ENCODE peak calls at places on chromosomes 11 and 22, in nine cellular contexts. One of them, this sample, is unnamed.

GRCh38 chr11:196786-197731 is 4.2 kb downstream of the SCGB1C1 start:
- DNase-seq in esophagus squamous epithelium: no peak
- DNase-seq in heart left ventricle: peak
- DNase-seq in IMR-90: no peak
- DNase-seq in body of pancreas: no peak
- DNase-seq in tibial nerve: no peak
- DNase-seq in uterus: no peak
- DNase-seq in endothelial cell of umbilical vein: no peak
- DNase-seq in suprapubic skin: peak
- DNase-seq in this sample: no peak

GRCh38 chr22:47333625-47334024 is 571.2 kb downstream of the TBC1D22A start:
- DNase-seq in esophagus squamous epithelium: no peak
- DNase-seq in heart left ventricle: no peak
- DNase-seq in IMR-90: peak
- DNase-seq in body of pancreas: peak
- DNase-seq in tibial nerve: no peak
- DNase-seq in uterus: no peak
- DNase-seq in endothelial cell of umbilical vein: peak
- DNase-seq in suprapubic skin: no peak
- DNase-seq in this sample: no peak

GRCh38 chr11:106177311-106177710 is 99.8 kb downstream of the AASDHPPT start:
- DNase-seq in esophagus squamous epithelium: no peak
- DNase-seq in heart left ventricle: no peak
- DNase-seq in IMR-90: no peak
- DNase-seq in body of pancreas: peak
- DNase-seq in tibial nerve: no peak
- DNase-seq in uterus: no peak
- DNase-seq in endothelial cell of umbilical vein: no peak
- DNase-seq in suprapubic skin: no peak
- DNase-seq in this sample: no peak

GRCh38 chr11:10573556-10573955 is 5.1 kb upstream of the LYVE1 start:
- DNase-seq in esophagus squamous epithelium: no peak
- DNase-seq in heart left ventricle: no peak
- DNase-seq in IMR-90: no peak
- DNase-seq in body of pancreas: no peak
- DNase-seq in tibial nerve: no peak
- DNase-seq in uterus: no peak
- DNase-seq in endothelial cell of umbilical vein: peak
- DNase-seq in suprapubic skin: no peak
- DNase-seq in this sample: no peak

GRCh38 chr11:36702330-36703054 is 104.5 kb upstream of the RAG2 start:
- DNase-seq in esophagus squamous epithelium: no peak
- DNase-seq in heart left ventricle: peak
- DNase-seq in IMR-90: peak
- DNase-seq in body of pancreas: peak
- DNase-seq in tibial nerve: no peak
- DNase-seq in uterus: no peak
- DNase-seq in endothelial cell of umbilical vein: peak
- DNase-seq in suprapubic skin: no peak
- DNase-seq in this sample: peak

GRCh38 chr22:20464096-20464614 is 26.5 kb upstream of the SCARF2 start:
- DNase-seq in esophagus squamous epithelium: no peak
- DNase-seq in heart left ventricle: no peak
- DNase-seq in IMR-90: no peak
- DNase-seq in body of pancreas: no peak
- DNase-seq in tibial nerve: no peak
- DNase-seq in uterus: no peak
- DNase-seq in endothelial cell of umbilical vein: no peak
- DNase-seq in suprapubic skin: no peak
- DNase-seq in this sample: no peak

GRCh38 chr11:110168404-110168803 is 75.2 kb downstream of the ZC3H12C start:
- DNase-seq in esophagus squamous epithelium: no peak
- DNase-seq in heart left ventricle: no peak
- DNase-seq in IMR-90: no peak
- DNase-seq in body of pancreas: no peak
- DNase-seq in tibial nerve: no peak
- DNase-seq in uterus: no peak
- DNase-seq in endothelial cell of umbilical vein: no peak
- DNase-seq in suprapubic skin: no peak
- DNase-seq in this sample: no peak

GRCh38 chr22:17201285-17201945 is 17.8 kb downstream of the ADA2 start:
- DNase-seq in esophagus squamous epithelium: no peak
- DNase-seq in heart left ventricle: no peak
- DNase-seq in IMR-90: peak
- DNase-seq in body of pancreas: no peak
- DNase-seq in tibial nerve: no peak
- DNase-seq in uterus: no peak
- DNase-seq in endothelial cell of umbilical vein: peak
- DNase-seq in suprapubic skin: no peak
- DNase-seq in this sample: no peak

DNA sequence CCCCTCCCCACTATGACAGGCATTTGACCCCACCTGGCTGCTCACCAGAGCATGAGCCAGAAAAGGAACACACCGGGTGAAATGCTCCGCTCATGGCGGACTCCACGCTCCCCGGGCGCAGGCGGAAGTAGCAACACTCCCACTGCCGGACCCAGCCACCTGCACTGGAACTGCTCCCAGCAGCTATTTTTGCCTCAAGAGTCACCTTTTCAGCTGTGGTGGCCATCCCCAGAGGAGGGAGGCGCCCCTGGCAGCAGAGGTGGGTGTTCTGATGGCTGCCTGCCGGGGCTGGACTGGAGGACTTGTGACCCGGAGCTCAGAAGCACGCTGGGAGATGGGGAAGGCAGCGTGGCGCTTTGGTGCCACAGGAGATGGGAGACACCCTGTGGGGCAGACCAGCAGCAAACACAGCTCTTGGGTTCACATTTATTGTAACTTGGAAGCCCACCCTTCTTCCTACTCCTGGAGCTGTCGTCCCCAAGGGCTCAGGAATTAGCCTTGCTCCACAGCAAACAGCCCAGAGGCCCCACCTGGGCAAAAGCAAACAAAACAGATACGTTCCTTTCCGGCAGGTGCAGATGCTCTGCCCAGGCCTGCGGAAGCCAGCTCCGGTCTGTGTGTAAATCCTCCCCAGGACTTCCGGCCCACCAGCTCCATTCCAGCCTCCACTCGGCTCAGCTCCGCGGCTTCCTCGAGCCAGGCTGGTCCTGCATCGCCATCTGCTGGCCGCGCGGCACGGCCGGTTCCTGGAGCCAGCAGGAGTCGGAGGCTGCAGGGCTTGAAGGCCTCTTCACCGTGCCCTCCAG is 3.7 kb downstream of the RPS19BP1 start:
- DNase-seq in esophagus squamous epithelium: peak
- DNase-seq in heart left ventricle: peak
- DNase-seq in IMR-90: peak
- DNase-seq in body of pancreas: peak
- DNase-seq in tibial nerve: peak
- DNase-seq in uterus: peak
- DNase-seq in endothelial cell of umbilical vein: peak
- DNase-seq in suprapubic skin: peak
- DNase-seq in this sample: peak
- TF ChIP-seq POLR2A in esophagus squamous epithelium: no peak
- TF ChIP-seq POLR2A in heart left ventricle: no peak
- TF ChIP-seq POLR2A in IMR-90: no peak
- TF ChIP-seq POLR2A in body of pancreas: peak
- TF ChIP-seq POLR2A in tibial nerve: peak
- TF ChIP-seq POLR2A in uterus: no peak
- TF ChIP-seq POLR2A in endothelial cell of umbilical vein: peak
- TF ChIP-seq POLR2A in suprapubic skin: no peak
- TF ChIP-seq POLR2A in this sample: peak

GRCh38 chr22:27213291-27213690 is 555.9 kb downstream of the MIAT start:
- DNase-seq in esophagus squamous epithelium: no peak
- DNase-seq in heart left ventricle: no peak
- DNase-seq in IMR-90: no peak
- DNase-seq in body of pancreas: no peak
- DNase-seq in tibial nerve: no peak
- DNase-seq in uterus: peak
- DNase-seq in endothelial cell of umbilical vein: no peak
- DNase-seq in suprapubic skin: no peak
- DNase-seq in this sample: no peak
- H3K27ac ChIP-seq in esophagus squamous epithelium: peak
- H3K27ac ChIP-seq in heart left ventricle: peak
- H3K27ac ChIP-seq in IMR-90: no peak
- H3K27ac ChIP-seq in body of pancreas: no peak
- H3K27ac ChIP-seq in tibial nerve: peak
- H3K27ac ChIP-seq in uterus: peak
- H3K27ac ChIP-seq in endothelial cell of umbilical vein: peak
- H3K27ac ChIP-seq in suprapubic skin: peak
- H3K27ac ChIP-seq in this sample: no peak

GRCh38 chr22:31579835-31580242 is 82.2 kb downstream of the PISD start:
- DNase-seq in esophagus squamous epithelium: no peak
- DNase-seq in heart left ventricle: no peak
- DNase-seq in IMR-90: no peak
- DNase-seq in body of pancreas: no peak
- DNase-seq in tibial nerve: no peak
- DNase-seq in uterus: no peak
- DNase-seq in endothelial cell of umbilical vein: no peak
- DNase-seq in suprapubic skin: no peak
- DNase-seq in this sample: no peak
- TF ChIP-seq POLR2A in esophagus squamous epithelium: no peak
- TF ChIP-seq POLR2A in heart left ventricle: no peak
- TF ChIP-seq POLR2A in IMR-90: no peak
- TF ChIP-seq POLR2A in body of pancreas: no peak
- TF ChIP-seq POLR2A in tibial nerve: no peak
- TF ChIP-seq POLR2A in uterus: no peak
- TF ChIP-seq POLR2A in endothelial cell of umbilical vein: no peak
- TF ChIP-seq POLR2A in suprapubic skin: no peak
- TF ChIP-seq POLR2A in this sample: no peak

DNA sequence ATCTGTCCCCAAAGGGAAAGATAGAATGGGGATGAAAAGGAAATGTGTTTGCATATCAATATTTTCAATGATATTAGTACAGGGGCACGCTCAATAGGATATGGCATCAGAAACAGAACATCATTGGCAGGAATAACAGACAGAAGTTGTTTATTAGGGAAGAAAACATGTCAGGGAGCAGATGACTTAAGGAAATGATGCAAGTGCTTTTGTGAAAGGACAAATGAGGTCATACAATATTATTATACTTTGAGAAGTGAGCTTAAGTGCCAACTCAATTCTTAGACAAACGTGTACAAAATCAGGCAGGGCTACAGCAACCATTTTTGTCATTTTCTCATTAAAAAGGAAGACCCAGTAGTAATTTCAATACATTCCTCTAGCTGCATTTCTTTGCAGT is 388.4 kb downstream of the SOX6 start:
- DNase-seq in esophagus squamous epithelium: no peak
- DNase-seq in heart left ventricle: no peak
- DNase-seq in IMR-90: peak
- DNase-seq in body of pancreas: no peak
- DNase-seq in tibial nerve: no peak
- DNase-seq in uterus: no peak
- DNase-seq in endothelial cell of umbilical vein: peak
- DNase-seq in suprapubic skin: no peak
- DNase-seq in this sample: no peak
- H3K27ac ChIP-seq in esophagus squamous epithelium: peak
- H3K27ac ChIP-seq in heart left ventricle: peak
- H3K27ac ChIP-seq in IMR-90: peak
- H3K27ac ChIP-seq in body of pancreas: no peak
- H3K27ac ChIP-seq in tibial nerve: peak
- H3K27ac ChIP-seq in uterus: peak
- H3K27ac ChIP-seq in endothelial cell of umbilical vein: peak
- H3K27ac ChIP-seq in suprapubic skin: peak
- H3K27ac ChIP-seq in this sample: peak

This sample was measured in adrenal gland.